ENCODE peak calls at places on chromosomes 12 and 14, in four cellular contexts. K is SK-N-SH, H is OCI-LY7, W is neural progenitor cell. J is an unnamed sample. For H3K9me3, the result is how much of the 10 kb centered on the place peaks cover.

GRCh38 chr14:34548472-34548981 is 9.0 kb upstream of the EAPP start:
- DNase-seq in K (no peak), H (no peak), W (no peak), J (no peak)

GRCh38 chr14:51614707-51615106 is 37.0 kb upstream of the FRMD6 start:
- DNase-seq in K (no peak), H (no peak), W (no peak), J (no peak)

GRCh38 chr14:52918486-52918885 is 32.4 kb downstream of the FERMT2 start:
- DNase-seq in K (no peak), H (no peak), W (no peak), J (no peak)

GRCh38 chr12:12008931-12009611 is 61.7 kb upstream of the BCL2L14 start:
- DNase-seq in K (no peak), H (peak), W (peak), J (no peak)

GRCh38 chr12:127559349-127560040 is 707.5 kb upstream of the TMEM132C start:
- DNase-seq in K (peak), H (peak), W (peak), J (peak)

GRCh38 chr14:96824283-96824682 is 27.1 kb downstream of the VRK1 start:
- DNase-seq in K (no peak), H (no peak), W (no peak), J (no peak)

GRCh38 chr14:61090432-61091216 is 109.6 kb downstream of the SLC38A6 start:
- DNase-seq in K (no peak), H (no peak), W (no peak), J (no peak)

GRCh38 chr12:55982319-55982936 is 8.6 kb downstream of the RAB5B start:
- DNase-seq in K (no peak), H (peak), W (no peak), J (no peak)

GRCh38 chr12:96271469-96272199 is 77.5 kb downstream of the ELK3 start:
- DNase-seq in K (no peak), H (no peak), W (no peak), J (no peak)

GRCh38 chr12:131067993-131068942 is 114.6 kb downstream of the ADGRD1 start:
- DNase-seq in K (no peak), H (no peak), W (no peak), J (no peak)
- H3K9me3 ChIP-seq in K (under half), H (under half), W (under half), J (under half)

GRCh38 chr14:105665247-105665950 is 139.0 kb downstream of the TMEM121 start:
- DNase-seq in K (no peak), H (no peak), W (no peak), J (no peak)

GRCh38 chr14:105665951-105666277 is 139.5 kb downstream of the TMEM121 start:
- DNase-seq in K (no peak), H (no peak), W (no peak), J (no peak)

GRCh38 chr14:105659935-105660527 is 133.6 kb downstream of the TMEM121 start:
- DNase-seq in K (no peak), H (no peak), W (no peak), J (no peak)

GRCh38 chr14:105664691-105665090 is 138.3 kb downstream of the TMEM121 start:
- DNase-seq in K (no peak), H (no peak), W (no peak), J (no peak)

DNA sequence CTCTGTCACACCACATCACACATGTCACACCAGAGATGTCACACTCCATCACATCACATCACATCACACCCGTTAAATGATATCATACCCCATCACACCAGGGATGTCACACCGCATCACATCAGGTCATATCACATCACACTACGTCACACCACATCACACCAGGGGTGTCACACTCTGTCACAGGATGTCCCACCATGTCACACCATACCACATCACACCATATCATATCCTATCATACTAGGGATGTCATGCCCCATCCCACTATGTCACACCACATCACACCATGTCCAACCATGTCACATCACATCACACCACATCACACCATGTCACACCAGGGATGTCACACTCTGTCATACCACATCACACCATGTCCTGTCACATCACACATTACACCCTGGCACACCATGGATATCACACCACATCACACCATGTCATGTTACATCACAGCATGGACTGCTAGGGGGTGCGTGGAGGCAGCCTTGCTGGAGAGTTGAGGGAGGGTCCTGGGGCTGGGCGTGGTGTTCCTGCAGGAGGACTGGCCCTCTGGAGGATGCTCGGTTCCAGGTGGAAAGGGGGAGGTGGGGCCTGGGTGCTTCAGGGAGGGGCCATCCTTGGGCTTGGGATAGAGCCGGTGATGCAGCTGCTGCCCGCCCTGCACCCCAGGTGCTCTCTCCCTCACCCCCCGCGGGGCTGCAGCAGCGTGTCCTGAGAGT is 134.6 kb downstream of the TMEM121 start:
- DNase-seq in K (no peak), H (no peak), W (no peak), J (no peak)
- TF ChIP-seq EZH2phosphoT487 in K (no peak), H (no peak), W (no peak), J (no peak)

DNA sequence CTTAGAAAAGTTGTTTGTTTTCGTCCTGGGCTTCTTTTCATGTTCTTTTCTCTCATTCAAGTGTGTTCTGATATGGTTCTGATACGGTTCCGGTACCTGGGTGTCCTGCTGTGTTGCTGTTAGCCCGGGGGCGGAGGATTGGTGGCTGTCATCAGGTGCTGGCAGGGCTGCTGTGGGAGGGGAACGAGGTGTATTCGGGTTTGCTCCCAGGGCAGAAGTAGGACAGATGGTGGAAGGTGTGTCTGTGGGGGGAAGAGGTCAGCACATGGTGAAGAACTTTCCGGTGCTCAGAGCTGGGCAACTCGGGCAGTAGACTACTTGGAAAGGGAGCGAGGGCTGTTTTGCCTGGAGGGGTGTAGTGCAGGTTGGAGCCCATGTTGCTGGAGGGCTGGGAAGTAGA is 70.2 kb downstream of the SLC25A47 start:
- DNase-seq in K (no peak), H (no peak), W (no peak), J (no peak)
- H3K27ac ChIP-seq in K (no peak), H (no peak), W (no peak), J (peak)

DNA sequence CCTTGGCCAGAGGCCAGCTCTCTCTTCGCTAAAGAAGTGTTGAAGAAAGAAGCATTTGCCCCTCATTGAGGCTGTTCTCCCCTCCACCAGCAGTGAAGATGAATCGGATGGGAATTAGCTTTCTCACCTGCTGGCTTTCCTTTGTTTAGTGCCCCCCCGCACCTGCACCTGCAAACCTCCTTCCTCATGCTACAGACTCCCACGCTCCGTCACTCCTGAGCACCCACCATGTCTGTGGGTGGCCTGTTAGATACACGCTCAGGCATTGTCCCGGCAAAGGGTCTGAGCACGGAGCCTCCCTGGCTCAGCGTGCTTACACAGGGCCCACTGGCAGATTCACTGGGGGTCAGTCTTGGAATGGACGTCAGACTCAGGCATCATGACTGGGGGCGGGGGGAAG is 121.6 kb downstream of the GLT1D1 start:
- DNase-seq in K (no peak), H (no peak), W (no peak), J (no peak)
- H3K9me3 ChIP-seq in K (under half), H (under half), W (under half), J (under half)